ENCODE peak calls at places on chromosomes 4 and X, in ten cellular contexts. One of them, this sample, is unnamed.

GRCh38 chr4:56817840-56818491 is 3.5 kb downstream of the SPINK2 start:
- DNase-seq in mesenteric fat pad: no peak
- DNase-seq in aorta: no peak
- DNase-seq in fibroblast of lung: no peak
- DNase-seq in nephron progenitor cell: no peak
- DNase-seq in myocyte: no peak
- DNase-seq in anterior cingulate cortex: no peak
- DNase-seq in EL: no peak
- DNase-seq in stimulated activated naive B cell treated with anti-CD40 and anti-IgM and Interleukin-4, amounts not matched to agents 10 μg/mL and 1 μg/mL and 100 μg/mL, for 72 hours: peak
- DNase-seq in A549: no peak
- DNase-seq in this sample: no peak

GRCh38 chr4:170271723-170272122 is 182.0 kb upstream of the AADAT start:
- DNase-seq in mesenteric fat pad: no peak
- DNase-seq in aorta: no peak
- DNase-seq in fibroblast of lung: no peak
- DNase-seq in nephron progenitor cell: no peak
- DNase-seq in myocyte: no peak
- DNase-seq in anterior cingulate cortex: no peak
- DNase-seq in EL: no peak
- DNase-seq in stimulated activated naive B cell treated with anti-CD40 and anti-IgM and Interleukin-4, amounts not matched to agents 10 μg/mL and 1 μg/mL and 100 μg/mL, for 72 hours: no peak
- DNase-seq in A549: no peak
- DNase-seq in this sample: no peak

GRCh38 chr4:150087007-150087406 is 8.8 kb downstream of the DCLK2 start:
- DNase-seq in mesenteric fat pad: no peak
- DNase-seq in aorta: no peak
- DNase-seq in fibroblast of lung: no peak
- DNase-seq in nephron progenitor cell: no peak
- DNase-seq in myocyte: no peak
- DNase-seq in anterior cingulate cortex: no peak
- DNase-seq in EL: no peak
- DNase-seq in stimulated activated naive B cell treated with anti-CD40 and anti-IgM and Interleukin-4, amounts not matched to agents 10 μg/mL and 1 μg/mL and 100 μg/mL, for 72 hours: no peak
- DNase-seq in A549: no peak
- DNase-seq in this sample: no peak

GRCh38 chr4:45580306-45580705 is 543.5 kb downstream of the GABRG1 start:
- DNase-seq in mesenteric fat pad: no peak
- DNase-seq in aorta: no peak
- DNase-seq in fibroblast of lung: peak
- DNase-seq in nephron progenitor cell: no peak
- DNase-seq in myocyte: no peak
- DNase-seq in anterior cingulate cortex: no peak
- DNase-seq in EL: no peak
- DNase-seq in stimulated activated naive B cell treated with anti-CD40 and anti-IgM and Interleukin-4, amounts not matched to agents 10 μg/mL and 1 μg/mL and 100 μg/mL, for 72 hours: no peak
- DNase-seq in A549: no peak
- DNase-seq in this sample: no peak

GRCh38 chr4:1216869-1217294 is 32.0 kb downstream of the CTBP1 start:
- DNase-seq in mesenteric fat pad: no peak
- DNase-seq in aorta: no peak
- DNase-seq in fibroblast of lung: no peak
- DNase-seq in nephron progenitor cell: no peak
- DNase-seq in myocyte: no peak
- DNase-seq in anterior cingulate cortex: no peak
- DNase-seq in EL: no peak
- DNase-seq in stimulated activated naive B cell treated with anti-CD40 and anti-IgM and Interleukin-4, amounts not matched to agents 10 μg/mL and 1 μg/mL and 100 μg/mL, for 72 hours: peak
- DNase-seq in A549: no peak
- DNase-seq in this sample: no peak

GRCh38 chr4:24690436-24690835 is 104.9 kb upstream of the SOD3 start:
- DNase-seq in mesenteric fat pad: no peak
- DNase-seq in aorta: peak
- DNase-seq in fibroblast of lung: peak
- DNase-seq in nephron progenitor cell: no peak
- DNase-seq in myocyte: no peak
- DNase-seq in anterior cingulate cortex: no peak
- DNase-seq in EL: peak
- DNase-seq in stimulated activated naive B cell treated with anti-CD40 and anti-IgM and Interleukin-4, amounts not matched to agents 10 μg/mL and 1 μg/mL and 100 μg/mL, for 72 hours: no peak
- DNase-seq in A549: no peak
- DNase-seq in this sample: peak

GRCh38 chrX:19334945-19335626 is 8.6 kb upstream of the PDHA1 start:
- DNase-seq in mesenteric fat pad: no peak
- DNase-seq in aorta: no peak
- DNase-seq in fibroblast of lung: peak
- DNase-seq in nephron progenitor cell: no peak
- DNase-seq in myocyte: no peak
- DNase-seq in anterior cingulate cortex: no peak
- DNase-seq in EL: no peak
- DNase-seq in stimulated activated naive B cell treated with anti-CD40 and anti-IgM and Interleukin-4, amounts not matched to agents 10 μg/mL and 1 μg/mL and 100 μg/mL, for 72 hours: no peak
- DNase-seq in A549: peak
- DNase-seq in this sample: no peak

GRCh38 chr4:136644279-136644678 is 888.0 kb downstream of the PCDH18 start:
- DNase-seq in mesenteric fat pad: no peak
- DNase-seq in aorta: no peak
- DNase-seq in fibroblast of lung: no peak
- DNase-seq in nephron progenitor cell: no peak
- DNase-seq in myocyte: no peak
- DNase-seq in anterior cingulate cortex: no peak
- DNase-seq in EL: no peak
- DNase-seq in stimulated activated naive B cell treated with anti-CD40 and anti-IgM and Interleukin-4, amounts not matched to agents 10 μg/mL and 1 μg/mL and 100 μg/mL, for 72 hours: no peak
- DNase-seq in A549: no peak
- DNase-seq in this sample: no peak

GRCh38 chr4:179110356-179110755 is 1668.1 kb upstream of the AGA start:
- DNase-seq in mesenteric fat pad: no peak
- DNase-seq in aorta: no peak
- DNase-seq in fibroblast of lung: peak
- DNase-seq in nephron progenitor cell: no peak
- DNase-seq in myocyte: no peak
- DNase-seq in anterior cingulate cortex: no peak
- DNase-seq in EL: peak
- DNase-seq in stimulated activated naive B cell treated with anti-CD40 and anti-IgM and Interleukin-4, amounts not matched to agents 10 μg/mL and 1 μg/mL and 100 μg/mL, for 72 hours: no peak
- DNase-seq in A549: no peak
- DNase-seq in this sample: peak

This sample was measured in foreskin fibroblast.